ENCODE peak calls at places on chromosomes 6 and 20, in ten cellular contexts. I, U, P, V, G, W, Q, L, M and Z are unnamed samples.

GRCh38 chr20:25683050-25683449 is 13.6 kb downstream of the ZNF337 start:
- DNase-seq in L (no peak), G (no peak), U (no peak), P (no peak), W (no peak), Q (no peak), I (no peak), M (no peak), V (no peak), Z (no peak)

GRCh38 chr6:149249370-149250357 is 67.8 kb upstream of the TAB2 start:
- DNase-seq in W (no peak), L (no peak), G (no peak), I (no peak), Q (no peak), U (peak), M (no peak), V (no peak), P (no peak), Z (no peak)

GRCh38 chr20:25399038-25399430 is 8.4 kb upstream of the ABHD12 start:
- DNase-seq in V (peak), M (no peak), I (peak), W (peak), Q (no peak), P (peak), G (no peak), U (peak), L (peak), Z (peak)

GRCh38 chr6:43836507-43836906 is 66.5 kb downstream of the VEGFA start:
- DNase-seq in W (no peak), U (no peak), L (no peak), G (peak), V (no peak), I (no peak), P (no peak), M (no peak), Q (no peak), Z (no peak)

GRCh38 chr6:47041741-47042140 is 391 bp downstream of the ADGRF1 start:
- DNase-seq in U (no peak), V (no peak), W (no peak), L (no peak), G (no peak), P (no peak), I (no peak), M (no peak), Q (no peak), Z (peak)

GRCh38 chr20:63664861-63665594 is 6.9 kb downstream of the RTEL1 start:
- DNase-seq in W (no peak), Q (no peak), M (no peak), G (no peak), L (no peak), V (no peak), P (no peak), I (no peak), U (no peak), Z (peak)

GRCh38 chr6:170020041-170020583 is 268.7 kb downstream of the ERMARD start:
- DNase-seq in P (no peak), Q (no peak), L (no peak), W (no peak), I (no peak), V (no peak), U (no peak), M (no peak), G (no peak), Z (no peak)

GRCh38 chr6:155327326-155328073 is 13.2 kb upstream of the TFB1M start:
- DNase-seq in U (peak), V (peak), Q (peak), M (peak), I (peak), P (peak), G (no peak), L (peak), W (no peak), Z (peak)

GRCh38 chr20:5170341-5170740 is 43.5 kb downstream of the CDS2 start:
- DNase-seq in W (no peak), V (no peak), L (no peak), U (no peak), M (no peak), I (no peak), Q (no peak), P (no peak), G (no peak), Z (peak)

GRCh38 chr6:44054635-44055559 is 72.4 kb downstream of the MRPL14 start:
- DNase-seq in M (no peak), G (peak), I (no peak), P (no peak), V (no peak), Q (no peak), W (no peak), L (no peak), U (no peak), Z (no peak)

GRCh38 chr6:52909131-52909530 is 367 bp downstream of the GSTA3 start:
- DNase-seq in M (no peak), I (no peak), Q (no peak), U (no peak), W (no peak), L (no peak), G (no peak), V (no peak), P (no peak), Z (no peak)